ENCODE peak calls at places on chromosomes 1 and 21, in eight cellular contexts. N is T-cell; G is NCI-H2081; W is stimulated activated CD4-positive, alpha-beta T cell treated with anti-CD3 and anti-CD28 coated beads, Interleukin-15, amount 100 ng/mL, for 1 hour; A is H7; Q is lower lobe of right lung; Y is activated CD8-positive, alpha-beta memory T cell treated with anti-CD3 and anti-CD28 coated beads, Interleukin-2, amount 50 U/mL, for 4 hours; R is lower leg skin. J is an unnamed sample.

GRCh38 chr1:117009132-117009531 is 7.6 kb downstream of the CD101 start:
- DNase-seq in Y (no peak), G (no peak), N (no peak), W (no peak), A (no peak), R (no peak), Q (no peak), J (no peak)

GRCh38 chr21:26236281-26236680 is 65.7 kb upstream of the APP start:
- DNase-seq in G (no peak), R (no peak), W (no peak), N (no peak), Q (no peak), A (peak), Y (no peak), J (no peak)

GRCh38 chr1:227777646-227778045 is 37.8 kb upstream of the PRSS38 start:
- DNase-seq in A (peak), N (no peak), G (no peak), Q (no peak), Y (no peak), W (no peak), R (no peak), J (no peak)

GRCh38 chr1:200206340-200206739 is 178.8 kb downstream of the NR5A2 start:
- DNase-seq in Q (no peak), Y (no peak), N (no peak), R (no peak), W (no peak), G (no peak), A (no peak), J (no peak)

GRCh38 chr21:42997053-42997452 is 22.7 kb downstream of the PKNOX1 start:
- DNase-seq in W (no peak), N (no peak), G (no peak), Q (no peak), R (peak), Y (no peak), A (no peak), J (no peak)

GRCh38 chr1:6438047-6438525 is 13.5 kb downstream of the ESPN start:
- DNase-seq in W (peak), G (peak), A (peak), Y (peak), Q (peak), R (no peak), N (peak), J (no peak)

GRCh38 chr21:43333301-43334062 is 93.4 kb downstream of the SIK1 start:
- DNase-seq in Q (peak), G (no peak), R (no peak), Y (no peak), N (no peak), W (no peak), A (peak), J (no peak)

GRCh38 chr21:44920694-44921604 is at the start of gene ITGB2:
- DNase-seq in R (no peak), W (no peak), N (peak), Y (peak), G (no peak), Q (peak), A (no peak), J (no peak)

GRCh38 chr1:2543543-2544092 is 12.6 kb upstream of the TNFRSF14 start:
- DNase-seq in Q (no peak), R (no peak), Y (peak), W (no peak), A (peak), N (peak), G (peak), J (no peak)

GRCh38 chr1:26524181-26524580 is 5.4 kb upstream of the RPS6KA1 start:
- DNase-seq in R (no peak), N (no peak), W (no peak), A (no peak), G (no peak), Q (no peak), Y (no peak), J (no peak)

GRCh38 chr21:45998871-45999580 is 17.5 kb downstream of the COL6A1 start:
- DNase-seq in W (no peak), R (no peak), G (no peak), A (no peak), Q (peak), Y (no peak), N (peak), J (no peak)

GRCh38 chr1:32126770-32127169 is 18.9 kb downstream of the KPNA6 start:
- DNase-seq in R (no peak), N (no peak), Q (no peak), W (no peak), A (no peak), G (no peak), Y (no peak), J (no peak)

J was measured in NCI-H2107.